ENCODE peak calls at places on chromosomes 5 and 9, in four cellular contexts. M is activated naive CD4-positive, alpha-beta T cell treated with Interleukin-2 at 50 U/mL for 16 hours; Q is cardiac fibroblast; J is activated naive CD8-positive, alpha-beta T cell treated with anti-CD3 and anti-CD28 coated beads, Interleukin-2, amount 50 U/mL, for 16 hours. E is an unnamed sample.

GRCh38 chr9:95171001-95171400 is 146.5 kb downstream of the FANCC start:
- DNase-seq in M (no peak), Q (peak; percentile 46), J (no peak), E (peak; percentile 77)

GRCh38 chr9:124297553-124297905 is 39.8 kb downstream of the NEK6 start:
- DNase-seq in M (no peak), Q (peak; percentile 99), J (no peak), E (peak; percentile 96)

GRCh38 chr5:56060276-56061110 is 65.7 kb upstream of the IL6ST start:
- DNase-seq in M (peak; percentile 9), Q (peak; percentile 24), J (peak; percentile 21), E (no peak)

GRCh38 chr9:30574355-30575151 is 1809.9 kb upstream of the ACO1 start:
- DNase-seq in M (no peak), Q (no peak), J (no peak), E (no peak)

GRCh38 chr5:61817472-61818326 is 485.6 kb downstream of the ZSWIM6 start:
- DNase-seq in M (no peak), Q (peak; percentile 66), J (no peak), E (peak; percentile 68)

GRCh38 chr5:1348986-1349245 is 4.0 kb upstream of the CLPTM1L start:
- DNase-seq in M (no peak), Q (no peak), J (no peak), E (no peak)

GRCh38 chr5:101783241-101784095 is 512.6 kb downstream of the SLCO4C1 start:
- DNase-seq in M (no peak), Q (no peak), J (no peak), E (no peak)

GRCh38 chr5:147464211-147464610 is 45.7 kb downstream of the DPYSL3 start:
- DNase-seq in M (no peak), Q (peak; percentile 71), J (no peak), E (peak; percentile 83)